ENCODE peak calls at places on chromosomes 4 and X, in six cellular contexts. Q, M, N, I, O and D are unnamed samples.

GRCh38 chrX:45505214-45505613 is 304.5 kb upstream of the DIPK2B start:
- DNase-seq in Q (no peak), M (no peak), N (no peak), I (no peak), O (no peak), D (no peak)

GRCh38 chr4:52038109-52038912 is at the start of gene SGCB:
- DNase-seq in Q (peak; percentile 80), M (peak; percentile 58), N (peak; percentile 84), I (peak; percentile 49), O (peak; percentile 91), D (peak; percentile 66)

GRCh38 chr4:100284302-100284701 is 94.0 kb upstream of the DDIT4L start:
- DNase-seq in Q (no peak), M (no peak), N (no peak), I (no peak), O (no peak), D (no peak)

GRCh38 chr4:85165808-85166207 is 199.3 kb upstream of the WDFY3 start:
- DNase-seq in Q (no peak), M (no peak), N (no peak), I (no peak), O (no peak), D (no peak)

GRCh38 chr4:6019316-6020263 is 1.4 kb upstream of the C4orf50 start:
- DNase-seq in Q (no peak), M (no peak), N (peak; percentile 57), I (peak; percentile 57), O (peak; percentile 84), D (no peak)

GRCh38 chr4:40165931-40166330 is 30.9 kb upstream of the RHOH start:
- DNase-seq in Q (no peak), M (no peak), N (no peak), I (no peak), O (no peak), D (no peak)

GRCh38 chrX:86946569-86946968 is 571.0 kb upstream of the KLHL4 start:
- DNase-seq in Q (no peak), M (no peak), N (no peak), I (peak; percentile 21), O (no peak), D (no peak)

GRCh38 chrX:1417921-1418875 is 26.3 kb upstream of the SLC25A6 start:
- DNase-seq in Q (peak; percentile 35), M (no peak), N (no peak), I (no peak), O (no peak), D (no peak)

GRCh38 chr4:152536545-152537182 is 772 bp upstream of the FBXW7 start:
- DNase-seq in Q (no peak), M (peak; percentile 48), N (no peak), I (no peak), O (no peak), D (no peak)

GRCh38 chr4:108240356-108240755 is 71.6 kb upstream of the LEF1 start:
- DNase-seq in Q (no peak), M (no peak), N (no peak), I (no peak), O (no peak), D (no peak)

GRCh38 chr4:47839259-47839658 is 1.4 kb upstream of the CORIN start:
- DNase-seq in Q (peak; percentile 48), M (no peak), N (no peak), I (no peak), O (peak; percentile 16), D (no peak)

GRCh38 chrX:132612990-132613564 is 124.2 kb upstream of the MBNL3 start:
- DNase-seq in Q (no peak), M (peak; percentile 1), N (peak; percentile 36), I (peak; percentile 53), O (peak; percentile 24), D (peak; percentile 56)

GRCh38 chr4:152257601-152258066 is 278.3 kb downstream of the FBXW7 start:
- DNase-seq in Q (no peak), M (no peak), N (no peak), I (no peak), O (no peak), D (no peak)

GRCh38 chr4:106316773-106317409 is 541 bp downstream of the AIMP1 start:
- DNase-seq in Q (no peak), M (no peak), N (no peak), I (no peak), O (no peak), D (no peak)

GRCh38 chrX:48179691-48180090 is 16.9 kb downstream of the SSX5 start:
- DNase-seq in Q (no peak), M (no peak), N (no peak), I (no peak), O (no peak), D (no peak)

GRCh38 chr4:112418092-112418491 is 97.9 kb downstream of the NEUROG2 start:
- DNase-seq in Q (no peak), M (no peak), N (no peak), I (no peak), O (no peak), D (no peak)

GRCh38 chr4:107050525-107051135 is 14.5 kb upstream of the DKK2 start:
- DNase-seq in Q (no peak), M (no peak), N (no peak), I (no peak), O (no peak), D (no peak)

GRCh38 chr4:103359900-103360299 is 161.8 kb upstream of the CENPE start:
- DNase-seq in Q (no peak), M (no peak), N (no peak), I (no peak), O (no peak), D (no peak)

GRCh38 chr4:82678046-82678445 is 116.3 kb upstream of the TMEM150C start:
- DNase-seq in Q (no peak), M (no peak), N (no peak), I (no peak), O (no peak), D (no peak)

GRCh38 chr4:48944252-48944651 is 37.7 kb upstream of the OCIAD2 start:
- DNase-seq in Q (no peak), M (no peak), N (no peak), I (no peak), O (no peak), D (no peak)

GRCh38 chr4:183173580-183174526 is 74.8 kb downstream of the WWC2 start:
- DNase-seq in Q (no peak), M (no peak), N (no peak), I (no peak), O (no peak), D (no peak)

GRCh38 chr4:181548873-181549541 is 694.2 kb upstream of the TENM3 start:
- DNase-seq in Q (no peak), M (no peak), N (no peak), I (no peak), O (no peak), D (no peak)

GRCh38 chr4:6225469-6225868 is 25.1 kb upstream of the JAKMIP1 start:
- DNase-seq in Q (no peak), M (no peak), N (peak; percentile 2), I (no peak), O (peak; percentile 56), D (peak; percentile 38)

GRCh38 chrX:20863649-20864048 is 510.6 kb upstream of the CNKSR2 start:
- DNase-seq in Q (no peak), M (no peak), N (no peak), I (no peak), O (no peak), D (no peak)

GRCh38 chrX:63746715-63747114 is 38.3 kb downstream of the ARHGEF9 start:
- DNase-seq in Q (no peak), M (no peak), N (no peak), I (no peak), O (no peak), D (no peak)

GRCh38 chr4:173346074-173346473 is 11.9 kb upstream of the HMGB2 start:
- DNase-seq in Q (no peak), M (no peak), N (no peak), I (no peak), O (no peak), D (no peak)

GRCh38 chr4:75051431-75051830 is 118.5 kb downstream of the PARM1 start:
- DNase-seq in Q (no peak), M (no peak), N (no peak), I (no peak), O (no peak), D (no peak)

GRCh38 chr4:141133146-141134006 is at the start of gene RNF150:
- DNase-seq in Q (peak; percentile 81), M (no peak), N (peak; percentile 81), I (peak; percentile 78), O (peak; percentile 95), D (peak; percentile 74)

GRCh38 chr4:26074672-26075071 is 160.7 kb downstream of the SMIM20 start:
- DNase-seq in Q (peak; percentile 67), M (no peak), N (no peak), I (no peak), O (peak; percentile 49), D (no peak)

GRCh38 chr4:43816107-43816506 is 632.5 kb downstream of the KCTD8 start:
- DNase-seq in Q (no peak), M (no peak), N (no peak), I (no peak), O (no peak), D (no peak)

GRCh38 chr4:21451032-21451431 is 497.5 kb downstream of the KCNIP4 start:
- DNase-seq in Q (no peak), M (no peak), N (no peak), I (no peak), O (no peak), D (no peak)

GRCh38 chr4:83285022-83285387 is 407 bp upstream of the COQ2 start:
- DNase-seq in Q (no peak), M (no peak), N (no peak), I (no peak), O (no peak), D (no peak)

GRCh38 chr4:5967783-5968182 is 50.4 kb downstream of the C4orf50 start:
- DNase-seq in Q (no peak), M (no peak), N (no peak), I (no peak), O (no peak), D (no peak)

GRCh38 chr4:166042510-166043055 is 169.5 kb downstream of the TLL1 start:
- DNase-seq in Q (no peak), M (no peak), N (no peak), I (no peak), O (peak; percentile 9), D (no peak)

GRCh38 chr4:48133668-48134444 is at the start of gene TXK:
- DNase-seq in Q (no peak), M (no peak), N (no peak), I (no peak), O (no peak), D (no peak)

GRCh38 chr4:5863461-5864113 is 29.3 kb downstream of the CRMP1 start:
- DNase-seq in Q (no peak), M (no peak), N (no peak), I (no peak), O (no peak), D (no peak)